ENCODE peak calls at places on chromosomes 1 and 21, in nine cellular contexts. Y, E, L, S, R, U, N, B and W are unnamed samples.

GRCh38 chr21:20023199-20023598 is 975.0 kb upstream of the NCAM2 start:
- DNase-seq in Y (no peak), E (no peak), L (no peak), S (no peak), R (no peak), U (no peak), N (no peak), B (no peak), W (no peak)

GRCh38 chr1:97904528-97904927 is 16.3 kb downstream of the DPYD start:
- DNase-seq in Y (no peak), E (peak; percentile 71), L (no peak), S (no peak), R (no peak), U (no peak), N (no peak), B (peak; percentile 80), W (no peak)

GRCh38 chr1:237851209-237851845 is 39.4 kb downstream of the ZP4 start:
- DNase-seq in Y (peak; percentile 79), E (peak; percentile 41), L (peak; percentile 66), S (no peak), R (peak; percentile 53), U (peak; percentile 71), N (no peak), B (peak; percentile 39), W (no peak)

GRCh38 chr1:36453600-36454388 is 3.5 kb upstream of the OSCP1 start:
- DNase-seq in Y (no peak), E (no peak), L (no peak), S (no peak), R (no peak), U (no peak), N (no peak), B (no peak), W (no peak)

GRCh38 chr1:161725888-161726630 is 4.7 kb downstream of the FCRLB start:
- DNase-seq in Y (no peak), E (peak; percentile 54), L (peak; percentile 69), S (peak; percentile 75), R (peak; percentile 8), U (peak; percentile 40), N (peak; percentile 44), B (peak; percentile 48), W (no peak)

GRCh38 chr1:101733340-101733739 is 263.4 kb downstream of the OLFM3 start:
- DNase-seq in Y (no peak), E (no peak), L (peak; percentile 47), S (no peak), R (no peak), U (no peak), N (no peak), B (no peak), W (no peak)

GRCh38 chr1:62417351-62417999 is 19.4 kb upstream of the USP1 start:
- DNase-seq in Y (no peak), E (no peak), L (no peak), S (no peak), R (no peak), U (no peak), N (no peak), B (no peak), W (no peak)

GRCh38 chr1:226645279-226645976 is 93.7 kb downstream of the ITPKB start:
- DNase-seq in Y (no peak), E (no peak), L (no peak), S (peak; percentile 70), R (no peak), U (no peak), N (peak; percentile 24), B (no peak), W (no peak)

GRCh38 chr1:214377485-214377884 is 96.5 kb downstream of the SMYD2 start:
- DNase-seq in Y (no peak), E (no peak), L (no peak), S (no peak), R (no peak), U (no peak), N (no peak), B (no peak), W (no peak)

GRCh38 chr1:94260635-94261387 is 23.4 kb upstream of the ARHGAP29 start:
- DNase-seq in Y (no peak), E (no peak), L (no peak), S (no peak), R (no peak), U (no peak), N (no peak), B (no peak), W (no peak)

GRCh38 chr1:35436078-35436477 is 121.1 kb downstream of the KIAA0319L start:
- DNase-seq in Y (no peak), E (no peak), L (no peak), S (no peak), R (no peak), U (no peak), N (no peak), B (no peak), W (no peak)

GRCh38 chr1:82517586-82517985 is 716.9 kb downstream of the ADGRL2 start:
- DNase-seq in Y (peak; percentile 48), E (no peak), L (no peak), S (peak; percentile 75), R (no peak), U (peak; percentile 10), N (peak; percentile 15), B (peak; percentile 35), W (no peak)

GRCh38 chr1:54053745-54054437 is 483 bp downstream of the TCEANC2 start:
- DNase-seq in Y (no peak), E (peak; percentile 12), L (no peak), S (no peak), R (no peak), U (no peak), N (no peak), B (peak; percentile 45), W (no peak)

GRCh38 chr1:154765970-154766369 is 104.1 kb downstream of the KCNN3 start:
- DNase-seq in Y (peak; percentile 43), E (no peak), L (no peak), S (peak; percentile 46), R (no peak), U (no peak), N (peak; percentile 19), B (peak; percentile 40), W (no peak)

GRCh38 chr1:1084028-1084371 is 9.9 kb upstream of the RNF223 start:
- DNase-seq in Y (no peak), E (no peak), L (no peak), S (no peak), R (no peak), U (no peak), N (no peak), B (no peak), W (no peak)

GRCh38 chr21:34358866-34359265 is 4.9 kb upstream of the KCNE2 start:
- DNase-seq in Y (no peak), E (no peak), L (no peak), S (no peak), R (no peak), U (no peak), N (no peak), B (no peak), W (no peak)

GRCh38 chr21:34362670-34363069 is 1.1 kb upstream of the KCNE2 start:
- DNase-seq in Y (no peak), E (no peak), L (peak; percentile 13), S (no peak), R (no peak), U (no peak), N (no peak), B (no peak), W (no peak)

GRCh38 chr21:34362136-34362444 is 1.7 kb upstream of the KCNE2 start:
- DNase-seq in Y (no peak), E (no peak), L (no peak), S (no peak), R (no peak), U (no peak), N (no peak), B (no peak), W (no peak)

GRCh38 chr21:34357889-34358288 is 5.9 kb upstream of the KCNE2 start:
- DNase-seq in Y (no peak), E (no peak), L (peak; percentile 15), S (no peak), R (no peak), U (no peak), N (no peak), B (no peak), W (no peak)

GRCh38 chr21:34360488-34361241 is 3.1 kb upstream of the KCNE2 start:
- DNase-seq in Y (no peak), E (no peak), L (peak; percentile 22), S (no peak), R (no peak), U (no peak), N (no peak), B (no peak), W (no peak)
- TF ChIP-seq CTCF in Y (no peak), E (no peak), L (no peak), S (no peak), R (no peak), U (no peak), N (no peak), B (no peak), W (no peak)

GRCh38 chr1:198937231-198938031 is 298.6 kb downstream of the PTPRC start:
- DNase-seq in Y (peak; percentile 51), E (peak; percentile 91), L (peak; percentile 60), S (no peak), R (peak; percentile 85), U (peak; percentile 51), N (peak; percentile 31), B (peak; percentile 94), W (peak; percentile 78)
- H3K4me3 ChIP-seq in Y (peak overlapping the region; percentile 23), E (peak overlapping the region; percentile 79), L (peak overlapping the region; percentile 43), S (peak overlapping the region; percentile 38), R (peak overlapping the region; percentile 63), U (peak overlapping the region; percentile 82), N (peak overlapping the region; percentile 32), B (peak overlapping the region; percentile 65), W (peak overlapping the region; percentile 80)

DNA sequence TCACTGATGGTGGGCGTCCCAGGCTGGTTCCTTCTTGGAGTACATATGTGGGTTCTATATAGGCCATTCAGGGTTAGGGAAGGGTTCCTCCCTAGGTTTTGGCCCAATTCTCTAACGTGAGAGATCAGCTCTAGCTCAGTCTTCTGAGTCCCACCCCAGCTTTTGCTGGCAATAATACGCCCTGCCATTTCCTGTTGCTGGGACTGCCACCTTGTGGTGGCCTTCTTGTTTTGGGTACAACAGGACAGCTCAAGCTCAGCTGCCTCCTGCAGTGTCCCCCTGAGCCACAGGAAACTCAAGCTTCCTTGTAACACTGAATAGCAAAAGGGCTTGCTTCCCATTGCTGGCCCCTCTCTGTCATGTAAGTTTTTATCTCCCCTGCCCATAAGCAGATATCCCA is 77.8 kb downstream of the BACH1 start:
- DNase-seq in Y (peak; percentile 42), E (no peak), L (peak; percentile 75), S (peak; percentile 67), R (peak; percentile 62), U (no peak), N (peak; percentile 18), B (peak; percentile 28), W (peak; percentile 27)
- TF ChIP-seq CTCF in Y (peak; percentile 26), E (peak; percentile 37), L (no peak), S (no peak), R (peak; percentile 70), U (peak; percentile 26), N (no peak), B (peak; percentile 56), W (peak; percentile 68)

DNA sequence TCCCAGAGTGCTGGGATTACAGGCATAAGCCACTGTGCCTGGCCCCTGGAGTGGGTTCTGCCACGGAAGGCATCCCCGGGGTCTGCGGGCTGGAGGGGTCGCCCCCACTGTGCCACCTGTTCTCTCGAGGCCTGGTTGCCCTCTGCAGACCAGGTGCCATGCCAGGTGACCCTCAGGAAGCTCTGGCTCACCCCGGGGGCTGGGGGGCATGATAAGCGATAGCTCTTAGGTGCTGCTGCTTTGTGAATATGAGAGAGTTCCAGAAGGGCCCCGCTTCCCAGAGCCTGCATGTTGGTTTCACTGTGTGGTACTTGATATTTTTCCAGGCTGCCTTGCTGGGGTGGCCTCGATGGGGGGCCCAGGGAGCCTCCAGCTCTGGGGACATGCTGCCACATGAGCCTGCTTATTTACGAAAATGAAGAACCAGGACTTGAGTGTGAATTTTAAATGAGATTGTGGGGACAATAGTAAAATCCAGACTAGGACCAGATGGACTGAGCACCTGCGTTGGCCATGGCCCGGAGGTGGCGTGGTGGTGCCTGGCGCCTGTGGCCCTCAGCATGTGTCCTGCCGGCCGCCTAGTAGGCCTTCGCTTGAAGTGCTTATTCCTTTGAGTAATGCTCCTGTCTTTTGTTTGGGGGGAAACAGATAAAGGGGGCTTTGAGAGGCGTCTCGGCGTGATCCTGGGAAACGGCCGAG is 7.3 kb downstream of the SKI start:
- DNase-seq in Y (no peak), E (no peak), L (no peak), S (no peak), R (no peak), U (no peak), N (no peak), B (no peak), W (no peak)
- H3K4me3 ChIP-seq in Y (no peak overlapping the region), E (no peak overlapping the region), L (peak overlapping the region; percentile 20), S (no peak overlapping the region), R (no peak overlapping the region), U (no peak overlapping the region), N (no peak overlapping the region), B (peak overlapping the region; percentile 4), W (no peak overlapping the region)